ENCODE peak calls at places on chromosomes 6 and 20, in five cellular contexts. U, N, T, V and H are unnamed samples.

GRCh38 chr6:108947114-108947854 is 99.1 kb downstream of the ARMC2 start:
- DNase-seq in U (no peak), N (no peak), T (no peak), V (no peak), H (no peak)

GRCh38 chr6:54697423-54697822 is 149.1 kb upstream of the FAM83B start:
- DNase-seq in U (peak), N (no peak), T (no peak), V (no peak), H (no peak)

GRCh38 chr6:27650620-27651370 is 177.9 kb upstream of the ZNF184 start:
- DNase-seq in U (peak), N (peak), T (no peak), V (peak), H (no peak)

GRCh38 chr6:33923857-33924514 is 120.2 kb upstream of the MLN start:
- DNase-seq in U (no peak), N (no peak), T (no peak), V (no peak), H (no peak)

GRCh38 chr20:45853484-45853883 is 3.7 kb downstream of the ACOT8 start:
- DNase-seq in U (peak), N (no peak), T (no peak), V (no peak), H (no peak)

GRCh38 chr6:74899416-74899815 is 306.4 kb downstream of the COL12A1 start:
- DNase-seq in U (peak), N (peak), T (no peak), V (no peak), H (no peak)

GRCh38 chr20:32583581-32584045 is 1.5 kb downstream of the NOL4L start:
- DNase-seq in U (peak), N (no peak), T (no peak), V (peak), H (no peak)

GRCh38 chr6:147285087-147285855 is 81.1 kb downstream of the STXBP5 start:
- DNase-seq in U (peak), N (peak), T (peak), V (peak), H (no peak)

GRCh38 chr6:76681781-76682180 is 609.3 kb upstream of the IMPG1 start:
- DNase-seq in U (no peak), N (no peak), T (no peak), V (no peak), H (no peak)

GRCh38 chr6:76683985-76684384 is 611.5 kb upstream of the IMPG1 start:
- DNase-seq in U (peak), N (no peak), T (no peak), V (no peak), H (no peak)

GRCh38 chr6:76677017-76677416 is 604.6 kb upstream of the IMPG1 start:
- DNase-seq in U (no peak), N (no peak), T (no peak), V (no peak), H (no peak)

GRCh38 chr6:76684881-76685280 is 612.4 kb upstream of the IMPG1 start:
- DNase-seq in U (peak), N (peak), T (no peak), V (no peak), H (no peak)

DNA sequence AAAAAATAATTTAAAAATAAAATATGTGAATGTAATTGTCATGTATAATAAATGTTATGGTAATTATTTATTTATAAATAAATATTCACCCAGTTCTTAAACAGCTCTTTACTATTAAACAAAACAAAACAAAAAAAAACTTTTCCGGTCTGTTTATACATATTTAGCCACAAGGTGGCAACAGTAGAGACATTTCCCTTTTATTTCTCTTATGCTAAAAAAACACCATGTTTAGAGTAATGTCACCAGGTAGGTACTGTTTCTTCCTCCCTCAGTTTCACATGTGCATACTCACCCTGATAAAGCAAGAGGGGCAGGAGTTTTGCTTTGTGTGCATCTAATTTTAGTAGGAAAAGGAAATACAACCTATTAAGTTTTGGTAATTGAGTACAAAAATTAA is 610.4 kb upstream of the IMPG1 start:
- DNase-seq in U (peak), N (peak), T (no peak), V (no peak), H (no peak)
- TF ChIP-seq JUNB in U (no peak), N (no peak), T (no peak), V (no peak), H (no peak)

DNA sequence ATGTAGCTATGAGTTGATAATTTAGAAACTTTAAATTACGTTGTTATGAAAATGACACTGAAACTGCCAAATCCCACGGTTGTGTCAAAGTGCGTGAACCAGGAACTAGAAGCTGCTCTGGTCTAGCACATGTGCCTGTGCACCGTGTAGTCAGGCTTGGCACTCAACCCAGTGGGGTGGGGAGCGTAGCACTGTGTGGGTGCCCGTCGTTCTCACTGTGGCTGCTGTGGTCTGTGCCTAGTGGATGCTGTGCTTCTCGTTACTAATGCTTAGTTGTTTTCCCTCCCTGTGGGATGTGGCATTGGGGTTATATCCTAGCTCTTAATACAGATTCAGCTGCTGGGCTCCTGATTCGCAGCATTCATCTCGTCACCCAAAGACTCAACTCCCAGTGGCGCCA is 46.2 kb upstream of the ADIG start:
- DNase-seq in U (no peak), N (no peak), T (no peak), V (no peak), H (no peak)
- TF ChIP-seq JUNB in U (no peak), N (no peak), T (no peak), V (no peak), H (no peak)

DNA sequence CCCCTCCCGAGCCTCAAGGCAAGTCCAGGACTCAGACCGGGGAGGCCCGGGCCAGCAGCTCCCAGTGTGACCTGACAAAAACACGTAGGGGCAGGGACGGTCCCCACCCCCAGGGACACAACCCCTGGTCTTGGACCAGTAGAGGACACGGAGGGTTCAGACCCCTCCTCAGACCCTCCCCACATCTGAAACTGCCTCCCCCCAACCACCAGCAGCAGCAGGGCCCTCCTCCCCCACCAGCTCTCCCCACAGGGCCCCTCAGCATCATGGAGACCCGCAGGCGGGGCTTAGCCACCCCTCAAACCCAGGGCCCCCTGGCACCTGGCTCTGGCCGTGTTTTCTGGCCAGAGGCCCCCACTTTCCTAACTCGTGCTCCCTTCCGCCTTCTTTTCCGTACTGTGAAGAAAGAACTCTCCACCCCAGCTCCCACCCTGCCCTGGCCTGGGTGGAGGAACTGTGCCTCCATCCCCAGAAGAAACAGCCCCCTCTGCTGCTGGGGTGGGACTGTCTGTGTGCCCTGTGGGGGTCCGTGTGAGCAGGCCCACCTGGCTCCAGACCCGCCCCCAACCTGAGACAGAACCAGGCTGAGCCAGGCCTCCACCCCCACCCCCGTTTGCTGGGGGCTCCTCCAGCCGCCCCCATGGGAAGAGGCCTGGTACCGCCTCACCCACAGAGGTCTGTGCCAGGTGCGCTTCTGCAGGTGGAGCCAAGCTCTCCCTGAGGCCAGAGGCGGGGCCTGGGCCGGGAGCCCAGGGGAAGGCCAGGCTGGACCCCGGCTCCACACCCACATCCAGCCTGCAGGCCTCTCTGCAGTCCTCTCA is 39.0 kb upstream of the MDFI start:
- DNase-seq in U (peak), N (no peak), T (no peak), V (no peak), H (no peak)
- TF ChIP-seq JUNB in U (no peak), N (no peak), T (no peak), V (no peak), H (no peak)

GRCh38 chr6:116533233-116533957 is 12.1 kb downstream of the TRAPPC3L start:
- DNase-seq in U (peak), N (no peak), T (no peak), V (no peak), H (no peak)

GRCh38 chr6:116530436-116530835 is 15.0 kb downstream of the TRAPPC3L start:
- DNase-seq in U (no peak), N (peak), T (no peak), V (no peak), H (no peak)

GRCh38 chr6:116535109-116535508 is 10.4 kb downstream of the TRAPPC3L start:
- DNase-seq in U (no peak), N (no peak), T (no peak), V (no peak), H (no peak)

GRCh38 chr6:116531675-116532570 is 13.6 kb downstream of the TRAPPC3L start:
- DNase-seq in U (peak), N (peak), T (peak), V (peak), H (no peak)

GRCh38 chr6:116536216-116536621 is 9.3 kb downstream of the TRAPPC3L start:
- DNase-seq in U (peak), N (peak), T (peak), V (peak), H (no peak)
- TF ChIP-seq JUNB in U (no peak), N (no peak), T (no peak), V (no peak), H (no peak)

GRCh38 chr20:10367921-10368701 is 65.9 kb downstream of the MKKS start:
- DNase-seq in U (no peak), N (peak), T (no peak), V (no peak), H (no peak)

GRCh38 chr20:10368702-10369041 is 65.3 kb downstream of the MKKS start:
- DNase-seq in U (no peak), N (no peak), T (no peak), V (no peak), H (no peak)

GRCh38 chr20:10370091-10370887 is 63.7 kb downstream of the MKKS start:
- DNase-seq in U (no peak), N (peak), T (peak), V (no peak), H (no peak)

GRCh38 chr20:10371467-10371866 is 62.6 kb downstream of the MKKS start:
- DNase-seq in U (no peak), N (no peak), T (no peak), V (no peak), H (no peak)

GRCh38 chr20:10369723-10370090 is 64.3 kb downstream of the MKKS start:
- DNase-seq in U (no peak), N (no peak), T (peak), V (no peak), H (no peak)
- TF ChIP-seq JUNB in U (no peak), N (no peak), T (peak), V (no peak), H (no peak)

DNA sequence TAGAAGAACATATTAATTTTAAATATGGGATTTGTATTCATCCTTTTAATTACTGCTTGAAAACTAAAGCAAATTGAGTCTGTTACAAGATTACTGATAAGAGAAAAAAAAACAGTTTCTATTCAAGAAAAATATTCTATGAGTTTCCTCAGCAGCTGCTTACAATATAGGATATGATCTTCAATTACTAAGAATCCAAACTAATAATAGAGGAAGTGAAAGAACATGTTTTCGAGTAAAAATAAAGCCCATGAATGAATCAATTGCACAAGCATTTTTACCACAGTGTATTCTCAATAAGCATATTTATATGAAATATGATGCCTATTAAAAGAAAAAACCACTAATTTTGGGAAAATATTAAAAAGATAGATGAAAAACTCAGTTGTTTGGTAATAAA is 63.4 kb downstream of the AHI1 start:
- DNase-seq in U (no peak), N (no peak), T (no peak), V (no peak), H (no peak)
- TF ChIP-seq JUNB in U (no peak), N (no peak), T (no peak), V (no peak), H (peak)

DNA sequence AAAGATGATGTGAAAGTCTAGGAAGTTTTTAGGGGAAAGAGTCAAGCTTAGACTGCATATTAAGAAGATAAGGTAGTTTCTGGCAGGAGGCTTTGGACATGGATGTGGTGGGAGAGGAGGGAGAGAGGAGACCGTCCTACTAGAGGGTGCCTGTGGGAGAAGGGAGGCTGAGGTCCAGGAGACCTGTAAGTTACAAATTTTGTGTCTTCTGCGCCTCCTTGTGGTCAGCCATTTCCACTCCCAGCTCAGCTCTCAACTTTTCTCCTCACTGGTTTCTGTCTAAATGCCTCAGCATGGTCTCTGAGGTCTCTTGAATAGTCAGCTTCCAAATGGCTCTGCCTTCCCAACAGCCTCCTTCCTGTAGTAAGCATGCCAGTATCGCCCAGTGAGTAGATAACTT is 193.4 kb downstream of the UNC5CL start:
- DNase-seq in U (peak), N (peak), T (peak), V (no peak), H (no peak)
- TF ChIP-seq JUNB in U (no peak), N (no peak), T (no peak), V (no peak), H (no peak)